ENCODE peak calls at places on chromosomes 4 and X, in five cellular contexts. P, W, S, I and V are unnamed samples. For H3K9me3, the result is how much of the 10 kb centered on the place peaks cover.

GRCh38 chr4:138870739-138871633 is 144.6 kb upstream of the NOCT start:
- DNase-seq in P (peak), W (peak), S (peak), I (peak), V (peak)

GRCh38 chr4:78058591-78059523 is 1.7 kb downstream of the FRAS1 start:
- DNase-seq in P (peak), S (peak), I (peak), W (peak), V (peak)

GRCh38 chrX:124211312-124211942 is 121.0 kb upstream of the TEX13D start:
- DNase-seq in I (peak), S (peak), W (peak), P (no peak), V (peak)

GRCh38 chrX:9614016-9614415 is 149.2 kb downstream of the TBL1X start:
- DNase-seq in W (peak), P (no peak), S (no peak), I (no peak), V (peak)

GRCh38 chr4:19224820-19225219 is 1026.9 kb upstream of the SLIT2 start:
- DNase-seq in I (no peak), W (peak), S (peak), P (no peak), V (peak)

GRCh38 chrX:39309721-39310152 is 508.5 kb downstream of the MID1IP1 start:
- DNase-seq in P (no peak), W (no peak), S (no peak), I (peak), V (no peak)

GRCh38 chr4:118086334-118086733 is 52.0 kb downstream of the NDST3 start:
- DNase-seq in P (no peak), S (no peak), W (peak), I (peak), V (peak)

GRCh38 chrX:153573999-153574398 is 24.9 kb downstream of the CCNQ start:
- DNase-seq in S (no peak), I (no peak), P (no peak), W (peak), V (peak)

GRCh38 chrX:71919436-71919835 is 8.8 kb downstream of the NHSL2 start:
- DNase-seq in W (no peak), S (no peak), P (no peak), I (no peak), V (peak)

GRCh38 chr4:179007758-179008157 is 1565.5 kb upstream of the AGA start:
- DNase-seq in P (peak), I (no peak), S (peak), W (no peak), V (no peak)

GRCh38 chrX:49198540-49199314 is 1.3 kb downstream of the SYP start:
- DNase-seq in P (no peak), S (no peak), I (no peak), W (no peak), V (no peak)

GRCh38 chrX:17425151-17425550 is 50.2 kb downstream of the NHS start:
- DNase-seq in S (no peak), W (no peak), I (no peak), P (no peak), V (no peak)

GRCh38 chr4:185201983-185202962 is 1.5 kb downstream of the CFAP97 start:
- DNase-seq in P (peak), I (no peak), S (peak), W (no peak), V (peak)

GRCh38 chr4:86991998-86992397 is 57.2 kb downstream of the AFF1 start:
- DNase-seq in S (no peak), W (no peak), I (no peak), P (no peak), V (no peak)

GRCh38 chr4:86831262-86832090 is 17.7 kb downstream of the SLC10A6 start:
- DNase-seq in P (no peak), I (peak), S (no peak), W (peak), V (peak)

GRCh38 chrX:153638041-153638371 is 9.0 kb upstream of the DUSP9 start:
- DNase-seq in I (no peak), P (peak), S (no peak), W (no peak), V (no peak)

GRCh38 chr4:128525387-128525786 is 237.8 kb upstream of the PGRMC2 start:
- DNase-seq in W (peak), S (no peak), P (no peak), I (peak), V (peak)

GRCh38 chrX:134484039-134484438 is 24.1 kb downstream of the HPRT1 start:
- DNase-seq in I (peak), W (peak), P (no peak), S (peak), V (peak)

GRCh38 chrX:152897216-152898144 is at the start of gene ZNF185:
- DNase-seq in S (peak), W (peak), I (no peak), P (peak), V (peak)

GRCh38 chrX:69072486-69073006 is 92.7 kb downstream of the PJA1 start:
- DNase-seq in P (no peak), W (no peak), S (no peak), I (no peak), V (no peak)

GRCh38 chrX:135114392-135114791 is 5.9 kb downstream of the ETDB start:
- DNase-seq in S (no peak), P (no peak), I (no peak), W (no peak), V (no peak)

GRCh38 chr4:156971168-156971601 is 414 bp downstream of the PDGFC start:
- DNase-seq in I (no peak), W (no peak), P (peak), S (peak), V (no peak)

GRCh38 chr4:175536852-175537453 is 275.1 kb downstream of the GPM6A start:
- DNase-seq in P (no peak), W (peak), I (peak), S (peak), V (peak)

GRCh38 chr4:112145820-112146813 is 863 bp downstream of the FAM241A start:
- DNase-seq in P (peak), I (peak), S (peak), W (peak), V (peak)

GRCh38 chr4:174119818-174120217 is 163.6 kb downstream of the FBXO8 start:
- DNase-seq in I (no peak), S (peak), W (no peak), P (no peak), V (peak)

GRCh38 chr4:143961084-143961483 is 55.7 kb upstream of the GYPE start:
- DNase-seq in S (no peak), P (no peak), I (no peak), W (no peak), V (no peak)

GRCh38 chr4:23590431-23590830 is 299.4 kb downstream of the PPARGC1A start:
- DNase-seq in P (no peak), S (no peak), I (no peak), W (no peak), V (no peak)

GRCh38 chr4:139266583-139267257 is 13.3 kb downstream of the MGARP start:
- DNase-seq in P (peak), W (no peak), I (no peak), S (peak), V (peak)

GRCh38 chr4:47372561-47372960 is 90.9 kb downstream of the COMMD8 start:
- DNase-seq in P (no peak), I (no peak), S (no peak), W (no peak), V (no peak)

GRCh38 chr4:138572007-138572406 is 329.9 kb upstream of the SLC7A11 start:
- DNase-seq in P (no peak), W (no peak), I (no peak), S (no peak), V (peak)

GRCh38 chrX:150205011-150205410 is 158.1 kb upstream of the MAMLD1 start:
- DNase-seq in S (no peak), P (no peak), I (no peak), W (no peak), V (no peak)

GRCh38 chr4:7726665-7727413 is 212.8 kb downstream of the AFAP1 start:
- DNase-seq in S (no peak), I (no peak), W (no peak), P (no peak), V (no peak)

GRCh38 chr4:76726141-76726540 is 171.8 kb downstream of the SOWAHB start:
- DNase-seq in I (no peak), S (no peak), W (no peak), P (no peak), V (peak)

GRCh38 chr4:57491388-57491787 is 381.2 kb upstream of the IGFBP7 start:
- DNase-seq in P (no peak), W (no peak), I (no peak), S (no peak), V (no peak)

GRCh38 chrX:132031867-132032266 is 8.8 kb downstream of the STK26 start:
- DNase-seq in P (no peak), W (no peak), I (no peak), S (no peak), V (no peak)

GRCh38 chr4:37389967-37390580 is 145.5 kb downstream of the NWD2 start:
- DNase-seq in P (no peak), S (peak), W (peak), I (peak), V (peak)

GRCh38 chr4:147076728-147077127 is 131.1 kb upstream of the TTC29 start:
- DNase-seq in S (no peak), I (no peak), W (no peak), P (no peak), V (no peak)

DNA sequence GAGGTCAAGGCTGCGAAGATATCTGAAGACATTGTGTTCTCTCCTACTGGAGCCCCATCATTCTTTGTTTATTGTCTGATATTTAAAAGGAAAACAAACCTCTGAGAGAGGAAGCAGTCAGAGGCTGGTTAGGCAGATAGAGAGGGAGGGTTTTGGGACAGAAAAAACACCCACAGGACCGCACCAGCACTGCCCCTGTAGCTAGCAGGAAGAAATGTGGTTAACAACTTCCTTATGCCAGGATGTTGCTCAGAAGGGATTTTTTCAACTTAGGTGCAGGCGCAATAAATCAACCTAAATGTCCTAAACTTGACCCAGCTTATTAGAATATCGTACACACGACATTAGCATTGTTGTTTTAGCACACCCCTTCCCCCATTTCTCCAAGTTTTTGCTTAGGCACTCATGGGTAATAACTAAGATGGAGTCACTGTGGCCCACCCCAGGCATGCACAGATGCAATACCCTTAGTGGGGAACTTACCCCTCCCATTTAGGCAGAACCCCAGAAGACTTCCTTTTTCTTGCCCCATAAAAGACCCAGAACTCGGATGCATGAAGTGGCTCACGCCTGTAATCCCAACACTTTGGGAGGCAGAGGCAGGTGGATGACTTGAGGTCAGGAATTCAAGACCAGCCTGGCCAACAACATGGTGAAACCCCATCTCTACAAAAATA is 2.8 kb upstream of the ZNF718 start:
- DNase-seq in S (no peak), W (no peak), I (no peak), P (no peak), V (no peak)
- H3K9me3 ChIP-seq in S (under half), W (under half), I (under half), P (under half), V (under half)

GRCh38 chr4:79182209-79182608 is 143.7 kb downstream of the NAA11 start:
- DNase-seq in S (no peak), P (no peak), W (no peak), I (no peak), V (no peak)
- H2AFZ ChIP-seq in S (no peak), P (no peak), W (no peak), I (no peak), V (no peak)

DNA sequence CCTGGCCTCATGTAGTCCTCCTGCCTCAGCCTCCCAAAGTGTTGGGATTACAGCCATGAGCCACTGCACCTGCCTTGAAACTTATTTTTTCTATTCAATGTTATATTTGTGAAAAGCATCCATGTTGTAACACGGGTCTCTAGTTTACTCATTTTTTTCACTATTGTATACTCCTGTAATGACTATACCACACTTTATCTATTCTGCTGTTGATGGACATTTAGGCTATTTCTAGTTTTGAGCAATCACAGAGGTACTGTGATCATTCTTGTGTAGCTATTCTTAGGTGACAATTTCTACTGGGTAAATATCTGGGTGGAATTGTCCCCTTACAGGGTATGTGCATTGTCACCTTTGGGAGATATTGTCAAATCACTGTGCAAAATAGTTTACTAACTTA is 3.6 kb downstream of the DRP2 start:
- DNase-seq in P (no peak), W (no peak), S (no peak), I (no peak), V (no peak)
- H3K4me2 ChIP-seq in P (no peak), W (no peak), S (no peak), I (no peak), V (no peak)

DNA sequence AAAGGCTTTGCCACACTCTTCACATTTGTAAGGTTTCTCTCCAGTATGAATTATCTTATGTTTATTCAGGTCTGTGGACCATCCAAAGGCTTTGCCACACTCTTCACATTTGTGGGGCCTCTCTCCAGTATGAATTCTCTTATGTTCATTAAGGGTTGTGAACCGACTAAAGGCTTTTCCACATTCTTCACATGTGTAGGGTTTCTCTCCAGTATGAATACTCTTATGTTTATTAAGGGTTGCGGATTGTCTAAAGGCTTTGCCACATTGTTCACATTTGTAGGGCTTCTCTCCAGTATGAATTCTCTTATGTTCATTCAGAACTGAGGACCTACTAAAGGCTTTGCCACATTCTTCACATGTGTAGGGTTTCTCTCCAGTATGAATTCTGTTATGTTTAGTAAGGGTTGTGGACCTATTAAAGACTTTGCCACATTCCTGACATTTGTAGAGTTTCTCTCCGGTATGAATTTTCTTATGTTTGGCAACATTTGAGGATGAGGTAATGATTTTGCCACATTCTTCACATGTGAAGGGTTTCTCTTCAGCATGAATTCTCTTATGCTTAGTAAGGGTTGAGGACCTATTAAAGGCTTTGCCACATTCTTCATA is 33.7 kb downstream of the ZNF732 start:
- DNase-seq in W (no peak), P (no peak), I (no peak), S (no peak), V (no peak)
- H3K9me3 ChIP-seq in W (under half), P (under half), I (under half), S (half or more), V (under half)